ENCODE peak calls at places on chromosomes 5 and 9, in ten cellular contexts. R is stomach, E is suprapubic skin, H is sigmoid colon, F is GM12878, L is H1, N is K562, B is esophagus muscularis mucosa, O is upper lobe of left lung, A is HepG2. Y is an unnamed sample.

GRCh38 chr5:147689436-147689835 is 93.1 kb downstream of the JAKMIP2 start:
- DNase-seq in E (no peak), B (no peak), R (no peak), F (no peak), A (no peak), H (peak; percentile 75), N (no peak), O (no peak), L (no peak), Y (no peak)

GRCh38 chr5:147037517-147038205 is 159.1 kb upstream of the PPP2R2B start:
- DNase-seq in H (no peak), O (no peak), A (no peak), E (no peak), N (no peak), B (no peak), R (no peak), F (no peak), L (no peak), Y (no peak)

GRCh38 chr9:96149142-96149541 is 152.8 kb downstream of the HSD17B3 start:
- DNase-seq in E (no peak), L (no peak), N (no peak), R (no peak), H (peak; percentile 25), A (no peak), B (no peak), O (no peak), F (no peak), Y (no peak)

GRCh38 chr5:90565491-90565890 is 6.9 kb downstream of the ADGRV1 start:
- DNase-seq in B (no peak), N (no peak), L (no peak), E (no peak), R (no peak), F (no peak), A (no peak), H (no peak), O (no peak), Y (no peak)

GRCh38 chr5:28780083-28780692 is 1741.8 kb upstream of the CDH9 start:
- DNase-seq in B (no peak), H (no peak), N (no peak), O (no peak), L (no peak), E (no peak), A (no peak), F (no peak), R (no peak), Y (no peak)

GRCh38 chr5:152674403-152674802 is 269.3 kb upstream of the NMUR2 start:
- DNase-seq in A (no peak), F (no peak), O (no peak), N (no peak), B (no peak), E (no peak), L (no peak), R (no peak), H (no peak), Y (no peak)

GRCh38 chr5:65481635-65482271 is at the start of gene ADAMTS6:
- DNase-seq in O (peak; percentile 92), B (peak; percentile 94), F (peak; percentile 55), E (peak; percentile 94), L (no peak), R (peak; percentile 74), A (peak; percentile 70), N (peak; percentile 79), H (peak; percentile 98), Y (peak; percentile 85)

GRCh38 chr5:67353500-67353931 is 156.9 kb upstream of the CD180 start:
- DNase-seq in A (no peak), N (no peak), H (no peak), L (no peak), F (no peak), R (no peak), E (no peak), O (peak; percentile 46), B (no peak), Y (peak; percentile 21)

GRCh38 chr5:432201-432927 is 10.6 kb upstream of the EXOC3 start:
- DNase-seq in A (no peak), B (no peak), O (no peak), R (peak; percentile 20), N (no peak), L (no peak), E (no peak), F (no peak), H (peak; percentile 52), Y (no peak)

GRCh38 chr9:109894921-109895758 is 115.1 kb downstream of the PALM2AKAP2 start:
- DNase-seq in L (no peak), R (no peak), B (no peak), A (no peak), O (no peak), E (no peak), H (no peak), F (peak; percentile 68), N (no peak), Y (no peak)
- TF ChIP-seq POLR2AphosphoS5 in L (no peak), R (no peak), B (peak; percentile 26), A (no peak), O (no peak), E (no peak), H (no peak), F (no peak), N (no peak), Y (peak; percentile 17)

DNA sequence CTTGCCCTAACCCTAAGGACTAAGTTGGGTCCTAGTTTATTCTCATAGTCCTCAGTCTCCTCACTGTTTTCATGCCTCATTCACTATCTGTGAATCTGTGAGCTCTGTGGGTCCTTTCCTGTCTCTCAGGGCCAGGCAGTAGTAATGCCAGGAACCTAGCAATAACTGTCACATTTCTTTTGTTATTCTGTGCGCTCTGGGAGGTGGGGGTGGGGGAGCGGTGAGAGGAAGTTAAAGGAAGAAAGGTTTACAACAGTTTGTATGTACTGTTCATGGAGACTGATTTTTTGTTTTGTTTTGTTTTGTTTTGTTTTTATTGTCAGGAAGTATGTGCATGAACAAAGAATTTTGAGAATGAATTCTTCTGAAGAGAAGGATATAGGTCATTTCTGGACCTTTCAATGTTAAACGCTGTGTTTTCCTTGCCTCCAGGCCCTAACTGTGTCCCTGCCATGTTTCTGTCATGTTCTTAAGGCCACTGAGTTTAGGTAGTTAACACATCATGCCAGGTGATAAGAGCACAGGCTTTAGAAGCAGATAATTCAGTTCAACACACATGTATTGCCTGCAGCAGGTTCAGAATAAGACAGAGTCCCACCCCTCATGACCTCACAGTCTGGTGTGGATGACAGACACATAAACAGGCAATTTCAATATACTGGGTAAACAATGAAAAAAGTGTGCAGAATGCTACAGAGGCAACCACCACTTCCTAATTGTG is 13.3 kb upstream of the FEM1C start:
- DNase-seq in R (peak; percentile 57), B (no peak), O (no peak), A (peak; percentile 3), F (no peak), N (no peak), H (no peak), L (no peak), E (no peak), Y (peak; percentile 29)
- TF ChIP-seq EP300 in R (no peak), B (no peak), O (no peak), A (no peak), F (no peak), N (no peak), H (no peak), L (no peak), E (no peak), Y (no peak)

GRCh38 chr9:136264803-136265405 is 19.3 kb upstream of the QSOX2 start:
- DNase-seq in N (no peak), L (no peak), H (no peak), O (no peak), B (no peak), F (no peak), R (no peak), E (no peak), A (no peak), Y (no peak)

GRCh38 chr9:136268776-136269175 is 23.2 kb upstream of the QSOX2 start:
- DNase-seq in N (no peak), R (no peak), F (no peak), H (no peak), O (no peak), A (no peak), L (no peak), E (no peak), B (no peak), Y (no peak)

GRCh38 chr9:136268318-136268717 is 22.7 kb upstream of the QSOX2 start:
- DNase-seq in H (no peak), R (no peak), E (no peak), N (no peak), F (no peak), B (no peak), O (no peak), A (peak; percentile 23), L (no peak), Y (no peak)

GRCh38 chr9:136265561-136266355 is 20.1 kb upstream of the QSOX2 start:
- DNase-seq in H (no peak), F (no peak), R (no peak), E (no peak), O (no peak), B (no peak), A (no peak), N (no peak), L (no peak), Y (no peak)

DNA sequence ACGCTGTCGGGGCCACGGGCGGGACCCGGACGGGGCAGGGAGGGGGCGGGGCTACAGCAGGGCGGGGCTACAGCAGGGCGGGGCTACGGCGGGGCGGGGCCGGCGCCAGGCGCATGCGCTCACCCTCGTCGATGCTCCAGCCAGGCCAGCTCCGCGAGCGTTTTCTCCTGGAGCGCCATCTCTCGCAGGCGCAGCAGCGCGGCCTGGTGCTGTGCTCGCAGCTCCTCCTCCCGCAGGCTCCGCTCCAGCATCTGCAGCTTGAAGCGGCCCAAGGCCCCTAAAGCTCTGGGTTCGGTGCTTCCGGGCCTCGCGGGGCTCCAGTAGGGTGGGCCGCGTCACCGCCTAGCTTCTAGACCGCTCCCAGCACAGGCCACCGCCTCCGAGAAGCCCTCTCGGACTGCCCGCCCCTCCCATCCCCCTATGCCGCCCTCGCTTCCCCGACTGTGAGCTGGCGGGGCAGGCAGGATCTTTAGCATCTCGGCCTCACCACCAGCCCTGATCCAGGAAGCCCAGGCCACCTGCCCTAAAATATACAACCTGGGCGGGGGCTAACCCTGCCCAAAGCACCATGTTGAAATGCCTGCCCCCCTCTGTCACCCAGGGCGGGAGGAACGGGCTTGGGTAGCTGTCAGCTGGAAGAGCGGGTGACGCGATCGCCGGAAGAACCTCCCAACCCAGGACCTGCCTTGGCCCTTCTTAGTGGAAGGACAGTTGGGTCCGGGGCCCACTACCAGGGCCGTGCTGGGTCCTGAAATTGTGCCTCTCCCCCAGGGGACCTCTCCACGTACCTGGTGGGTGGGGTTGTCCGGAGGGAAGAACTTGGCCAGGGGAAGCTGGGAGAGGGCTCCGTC is 21.9 kb upstream of the QSOX2 start:
- DNase-seq in E (no peak), F (no peak), B (peak; percentile 94), L (peak; percentile 58), O (peak; percentile 88), R (peak; percentile 83), H (peak; percentile 92), N (peak; percentile 99), A (peak; percentile 54), Y (peak; percentile 85)
- TF ChIP-seq POLR2A in E (no peak), F (peak; percentile 89), B (no peak), L (no peak), O (no peak), R (no peak), H (no peak), N (no peak), A (no peak), Y (no peak)

GRCh38 chr5:124061663-124062062 is 549.7 kb downstream of the CSNK1G3 start:
- DNase-seq in E (no peak), A (no peak), N (no peak), O (peak; percentile 61), B (no peak), L (no peak), R (peak; percentile 75), F (no peak), H (peak; percentile 67), Y (peak; percentile 16)
- TF ChIP-seq POLR2AphosphoS5 in E (no peak), A (no peak), N (no peak), O (no peak), B (no peak), L (no peak), R (no peak), F (no peak), H (peak; percentile 32), Y (no peak)